ENCODE peak calls at places on chromosomes 1 and 21, in nine cellular contexts. T is cardiac septum; R is progenitor cell of endocrine pancreas; X is stimulated activated naive CD4-positive, alpha-beta T cell; P is mucosa of gallbladder; J is retinal pigment epithelial cell; I is prostate gland; W is EL; Q is posterior cingulate gyrus. B is an unnamed sample.

GRCh38 chr1:231387770-231388669 is 34.1 kb downstream of the EGLN1 start:
- DNase-seq in T (no peak), R (no peak), X (no peak), P (no peak), J (no peak), I (no peak), W (peak), Q (no peak), B (no peak)

GRCh38 chr1:101742513-101742912 is 254.2 kb downstream of the OLFM3 start:
- DNase-seq in T (no peak), R (no peak), X (no peak), P (no peak), J (no peak), I (no peak), W (no peak), Q (no peak), B (no peak)

GRCh38 chr1:218357893-218358232 is 12.7 kb downstream of the TGFB2 start:
- DNase-seq in T (no peak), R (no peak), X (no peak), P (no peak), J (no peak), I (no peak), W (no peak), Q (no peak), B (no peak)

GRCh38 chr1:15802234-15802965 is 5.0 kb downstream of the UQCRHL start:
- DNase-seq in T (no peak), R (no peak), X (no peak), P (no peak), J (no peak), I (no peak), W (peak), Q (no peak), B (no peak)

GRCh38 chr1:167043752-167044488 is 46.3 kb downstream of the GPA33 start:
- DNase-seq in T (peak), R (no peak), X (peak), P (peak), J (no peak), I (peak), W (peak), Q (peak), B (no peak)

GRCh38 chr1:31483012-31483946 is 70.3 kb downstream of the SERINC2 start:
- DNase-seq in T (no peak), R (no peak), X (no peak), P (peak), J (peak), I (peak), W (peak), Q (no peak), B (no peak)

GRCh38 chr1:247857069-247857985 is at the start of gene TRIM58:
- DNase-seq in T (no peak), R (peak), X (no peak), P (no peak), J (no peak), I (no peak), W (no peak), Q (peak), B (peak)

GRCh38 chr1:178543291-178543609 is 30.3 kb downstream of the TEX35 start:
- DNase-seq in T (no peak), R (no peak), X (no peak), P (no peak), J (no peak), I (no peak), W (no peak), Q (no peak), B (no peak)

GRCh38 chr1:42960693-42961559 is 2.3 kb upstream of the SLC2A1 start:
- DNase-seq in T (no peak), R (no peak), X (no peak), P (no peak), J (no peak), I (no peak), W (no peak), Q (peak), B (no peak)

GRCh38 chr1:29478879-29479278 is 242.6 kb downstream of the PTPRU start:
- DNase-seq in T (peak), R (no peak), X (no peak), P (no peak), J (no peak), I (no peak), W (no peak), Q (no peak), B (no peak)

GRCh38 chr1:172143384-172144025 is 277.0 kb upstream of the C1orf105 start:
- DNase-seq in T (no peak), R (no peak), X (no peak), P (no peak), J (no peak), I (no peak), W (peak), Q (no peak), B (no peak)

GRCh38 chr1:77350012-77350411 is 68.2 kb downstream of the AK5 start:
- DNase-seq in T (no peak), R (no peak), X (no peak), P (no peak), J (no peak), I (no peak), W (no peak), Q (no peak), B (no peak)

GRCh38 chr21:38887750-38888149 is 82.0 kb downstream of the ETS2 start:
- DNase-seq in T (no peak), R (no peak), X (no peak), P (no peak), J (no peak), I (no peak), W (no peak), Q (no peak), B (no peak)

GRCh38 chr21:45011426-45011825 is 63.0 kb upstream of the ADARB1 start:
- DNase-seq in T (no peak), R (no peak), X (no peak), P (no peak), J (no peak), I (no peak), W (no peak), Q (no peak), B (no peak)

GRCh38 chr1:78359666-78360065 is 131.1 kb upstream of the PTGFR start:
- DNase-seq in T (no peak), R (no peak), X (no peak), P (no peak), J (no peak), I (no peak), W (no peak), Q (no peak), B (no peak)

GRCh38 chr1:233393926-233394680 is 66.6 kb downstream of the MAP3K21 start:
- DNase-seq in T (no peak), R (no peak), X (no peak), P (no peak), J (no peak), I (no peak), W (no peak), Q (no peak), B (no peak)

GRCh38 chr1:150194381-150195031 is 41.4 kb downstream of the ANP32E start:
- DNase-seq in T (no peak), R (no peak), X (no peak), P (no peak), J (peak), I (no peak), W (peak), Q (no peak), B (no peak)

GRCh38 chr1:72357411-72357810 is 75.1 kb upstream of the NEGR1 start:
- DNase-seq in T (no peak), R (no peak), X (no peak), P (no peak), J (no peak), I (no peak), W (no peak), Q (no peak), B (no peak)

GRCh38 chr1:67390041-67390887 is 39.9 kb downstream of the SERBP1 start:
- DNase-seq in T (no peak), R (no peak), X (no peak), P (no peak), J (peak), I (no peak), W (peak), Q (no peak), B (no peak)

GRCh38 chr1:192557841-192558595 is 17.6 kb upstream of the RGS1 start:
- DNase-seq in T (no peak), R (no peak), X (no peak), P (no peak), J (no peak), I (no peak), W (peak), Q (no peak), B (no peak)

GRCh38 chr1:3460653-3461237 is 6.3 kb downstream of the ARHGEF16 start:
- DNase-seq in T (no peak), R (no peak), X (no peak), P (no peak), J (no peak), I (no peak), W (peak), Q (no peak), B (peak)

GRCh38 chr1:2442676-2443075 is 30.3 kb upstream of the PEX10 start:
- DNase-seq in T (no peak), R (no peak), X (no peak), P (no peak), J (no peak), I (no peak), W (no peak), Q (no peak), B (no peak)

GRCh38 chr1:185284533-185285244 is 32.4 kb downstream of the IVNS1ABP start:
- DNase-seq in T (no peak), R (no peak), X (no peak), P (no peak), J (no peak), I (no peak), W (peak), Q (no peak), B (no peak)

GRCh38 chr1:95311006-95311405 is 77.0 kb downstream of the RWDD3 start:
- DNase-seq in T (no peak), R (no peak), X (no peak), P (no peak), J (no peak), I (no peak), W (no peak), Q (no peak), B (no peak)

GRCh38 chr1:9726406-9726805 is 74.9 kb downstream of the PIK3CD start:
- DNase-seq in T (no peak), R (no peak), X (no peak), P (no peak), J (no peak), I (no peak), W (no peak), Q (no peak), B (no peak)